ENCODE peak calls at places on chromosomes 11 and 22, in seven cellular contexts. Z is neuronal stem cell; I is A549; B is cardiac muscle cell; T is IMR-90; A is CD8-positive, alpha-beta T cell; K is suprapubic skin. W is an unnamed sample.

GRCh38 chr22:39738746-39739145 is 154.8 kb downstream of the ENTHD1 start:
- DNase-seq in Z (no peak), K (no peak), I (no peak), B (peak), T (peak), A (no peak), W (no peak)

GRCh38 chr22:35150163-35151107 is 84.5 kb downstream of the ISX start:
- DNase-seq in I (peak), A (peak), B (peak), T (peak), K (peak), Z (peak), W (peak)

GRCh38 chr11:112320668-112321067 is 60.0 kb upstream of the PLET1 start:
- DNase-seq in I (no peak), B (peak), T (peak), Z (no peak), K (no peak), A (no peak), W (no peak)

GRCh38 chr22:46663436-46664100 is 43.4 kb downstream of the GRAMD4 start:
- DNase-seq in Z (no peak), T (no peak), I (no peak), K (no peak), B (no peak), A (peak), W (no peak)

GRCh38 chr11:45384711-45385241 is 98.6 kb upstream of the SYT13 start:
- DNase-seq in Z (peak), K (peak), T (no peak), I (no peak), B (no peak), A (no peak), W (no peak)

GRCh38 chr22:50532353-50532700 is 2.5 kb upstream of the TYMP start:
- DNase-seq in T (no peak), Z (no peak), I (no peak), A (peak), B (no peak), K (no peak), W (no peak)

GRCh38 chr11:65411681-65412070 is 10.9 kb upstream of the NEAT1 start:
- DNase-seq in I (no peak), K (peak), T (no peak), Z (no peak), A (no peak), B (no peak), W (no peak)

GRCh38 chr11:34830035-34830434 is 86.1 kb downstream of the APIP start:
- DNase-seq in K (no peak), Z (no peak), I (no peak), A (no peak), T (no peak), B (no peak), W (no peak)

GRCh38 chr22:34508797-34509196 is 557.2 kb upstream of the ISX start:
- DNase-seq in I (no peak), T (no peak), K (no peak), Z (no peak), A (no peak), B (no peak), W (no peak)

GRCh38 chr11:107898270-107898669 is 30.0 kb upstream of the RAB39A start:
- DNase-seq in T (peak), B (peak), K (no peak), A (no peak), I (peak), Z (peak), W (peak)

GRCh38 chr11:33539659-33540249 is 160.9 kb downstream of the C11orf91 start:
- DNase-seq in I (no peak), T (no peak), K (no peak), Z (no peak), B (no peak), A (no peak), W (no peak)

GRCh38 chr11:127616171-127616570 is 615.6 kb upstream of the KIRREL3 start:
- DNase-seq in Z (no peak), K (no peak), I (no peak), B (no peak), T (no peak), A (no peak), W (no peak)

GRCh38 chr11:116525961-116526495 is 246.8 kb downstream of the BUD13 start:
- DNase-seq in K (no peak), Z (no peak), T (no peak), I (no peak), A (no peak), B (no peak), W (no peak)

GRCh38 chr11:110837535-110838127 is 125.4 kb upstream of the ARHGAP20 start:
- DNase-seq in A (no peak), I (no peak), B (peak), K (no peak), T (no peak), Z (no peak), W (no peak)

GRCh38 chr11:2837096-2837601 is 48.4 kb downstream of the CDKN1C start:
- DNase-seq in B (peak), K (peak), T (peak), A (no peak), Z (peak), I (peak), W (no peak)

GRCh38 chr11:102924851-102925380 is 30.6 kb downstream of the MMP13 start:
- DNase-seq in A (no peak), I (no peak), Z (no peak), T (no peak), K (no peak), B (no peak), W (no peak)

DNA sequence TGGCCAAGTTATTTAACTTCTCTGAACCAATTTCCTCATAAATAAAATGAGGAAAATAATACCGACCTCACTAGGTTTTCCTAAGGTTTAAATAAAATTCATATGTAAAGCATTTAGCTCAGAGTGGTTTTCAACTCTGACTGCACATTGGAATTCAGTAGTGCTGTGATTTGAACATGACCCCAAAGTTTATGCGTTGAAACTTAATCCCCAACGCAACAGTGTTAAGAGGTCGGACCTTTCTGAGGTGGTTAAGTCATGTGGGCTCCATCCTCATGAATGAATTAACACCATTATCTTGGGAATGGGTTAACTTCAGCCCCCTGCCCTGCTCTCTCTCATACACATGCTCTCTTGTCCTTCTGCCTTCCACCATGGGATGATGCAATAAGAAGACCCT is 322.2 kb downstream of the AASDHPPT start:
- DNase-seq in I (no peak), B (no peak), Z (no peak), A (no peak), T (peak), K (no peak), W (no peak)
- H3K27ac ChIP-seq in I (peak), B (no peak), Z (no peak), A (no peak), T (peak), K (no peak), W (no peak)

GRCh38 chr11:58524232-58525036 is 16.5 kb upstream of the OR5B21 start:
- DNase-seq in A (peak), I (peak), K (peak), Z (peak), B (peak), T (peak), W (peak)

GRCh38 chr11:58530236-58530635 is 22.3 kb upstream of the OR5B21 start:
- DNase-seq in I (no peak), T (no peak), B (no peak), Z (no peak), K (no peak), A (peak), W (no peak)

GRCh38 chr11:58527429-58527828 is 19.5 kb upstream of the OR5B21 start:
- DNase-seq in K (no peak), T (no peak), I (no peak), B (no peak), Z (no peak), A (no peak), W (no peak)

GRCh38 chr11:58525037-58525614 is 17.2 kb upstream of the OR5B21 start:
- DNase-seq in Z (no peak), B (peak), T (no peak), I (no peak), K (no peak), A (peak), W (peak)
- H3K4me3 ChIP-seq in Z (no peak), B (no peak), T (no peak), I (no peak), K (no peak), A (peak), W (peak)

GRCh38 chr11:94117197-94117574 is 11.5 kb upstream of the PANX1 start:
- DNase-seq in I (no peak), T (no peak), Z (no peak), K (no peak), B (no peak), A (no peak), W (no peak)

GRCh38 chr11:94107363-94107762 is 21.3 kb upstream of the PANX1 start:
- DNase-seq in B (peak), I (no peak), A (no peak), T (no peak), K (no peak), Z (no peak), W (no peak)

GRCh38 chr11:94111660-94112059 is 17.0 kb upstream of the PANX1 start:
- DNase-seq in Z (no peak), T (no peak), B (no peak), I (no peak), A (no peak), K (no peak), W (no peak)

GRCh38 chr11:94111241-94111640 is 17.4 kb upstream of the PANX1 start:
- DNase-seq in B (no peak), T (no peak), K (no peak), I (no peak), A (no peak), Z (no peak), W (no peak)

GRCh38 chr11:94112182-94112960 is 16.3 kb upstream of the PANX1 start:
- DNase-seq in T (no peak), K (no peak), I (no peak), Z (no peak), B (peak), A (no peak), W (no peak)
- H3K27ac ChIP-seq in T (no peak), K (no peak), I (no peak), Z (no peak), B (no peak), A (no peak), W (no peak)

DNA sequence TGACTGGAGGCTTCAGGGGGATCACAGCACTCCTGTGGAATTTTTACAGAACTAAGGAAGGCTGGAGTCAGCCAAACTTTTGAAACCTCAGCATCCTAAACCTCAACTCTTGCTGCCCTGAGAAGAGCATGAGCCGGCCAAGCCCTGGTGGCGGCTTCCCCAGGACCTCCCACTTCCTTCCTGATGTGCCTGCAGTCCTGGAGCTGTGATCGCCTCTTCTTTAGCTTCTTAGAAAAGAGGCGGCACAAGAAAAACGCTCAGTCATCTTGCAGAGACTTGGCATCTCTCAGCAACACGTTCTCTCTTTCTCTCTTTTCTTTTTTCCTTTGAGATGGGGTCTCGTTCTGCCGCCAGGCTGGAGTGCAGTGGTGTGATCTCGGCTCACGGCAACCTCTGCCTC is 40.4 kb upstream of the AMPD3 start:
- DNase-seq in K (no peak), A (no peak), I (no peak), Z (no peak), T (peak), B (peak), W (no peak)
- H3K4me3 ChIP-seq in K (no peak), A (no peak), I (no peak), Z (no peak), T (no peak), B (no peak), W (no peak)

DNA sequence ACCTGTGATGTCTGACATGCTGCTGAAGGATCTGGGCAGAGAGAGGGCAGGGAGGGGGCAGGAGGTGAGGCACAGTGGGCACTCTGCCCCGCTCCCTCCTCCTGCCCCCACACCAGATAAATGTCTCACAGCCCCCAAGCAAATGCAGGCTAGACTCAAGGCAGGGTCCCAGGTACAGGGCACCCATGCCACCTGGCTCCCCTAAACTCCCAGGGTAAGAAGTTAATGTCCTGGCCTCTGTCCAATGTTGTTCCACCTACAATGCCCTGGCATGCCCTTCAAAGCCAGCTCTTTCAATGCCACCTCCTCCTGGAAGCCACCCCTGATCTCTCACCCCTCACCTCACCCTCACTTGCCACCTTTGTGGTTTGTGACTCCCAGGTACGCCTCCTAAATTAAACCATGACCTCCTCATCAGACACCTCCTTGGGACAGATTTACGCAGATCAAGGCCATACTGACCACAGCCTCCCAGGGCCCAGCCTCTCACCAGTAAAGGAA is 16.0 kb downstream of the CARD10 start:
- DNase-seq in T (no peak), K (no peak), I (no peak), A (no peak), B (no peak), Z (no peak), W (no peak)
- H3K27ac ChIP-seq in T (no peak), K (no peak), I (peak), A (no peak), B (no peak), Z (no peak), W (no peak)

DNA sequence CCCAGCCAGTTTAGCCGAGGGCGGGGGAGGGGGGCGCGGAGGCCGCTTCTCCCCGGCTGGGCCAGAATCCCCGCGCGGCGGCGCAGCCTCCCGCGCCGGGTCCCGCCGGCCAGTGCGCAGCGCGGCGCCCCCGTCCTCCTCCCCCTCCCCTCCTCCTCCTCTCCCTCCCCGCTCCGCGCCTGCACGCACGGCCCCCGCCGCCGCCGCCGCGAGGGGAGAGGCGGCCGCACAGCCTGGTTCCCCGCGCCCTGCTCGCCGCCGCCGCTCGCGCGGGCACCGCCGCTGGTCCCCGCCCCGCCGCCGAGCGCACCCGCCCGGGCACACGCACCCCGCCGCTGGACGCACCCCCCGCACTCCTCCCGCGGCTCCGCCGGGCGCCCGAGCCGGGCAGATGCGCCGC is at the start of gene FLRT1:
- DNase-seq in B (no peak), T (no peak), Z (no peak), I (no peak), A (no peak), K (no peak), W (no peak)
- H3K4me3 ChIP-seq in B (peak), T (peak), Z (peak), I (peak), A (no peak), K (peak), W (no peak)

GRCh38 chr11:134038897-134039470 is 29.9 kb upstream of the JAM3 start:
- DNase-seq in I (no peak), K (no peak), Z (no peak), B (no peak), A (no peak), T (peak), W (no peak)

GRCh38 chr11:134041791-134042696 is 26.8 kb upstream of the JAM3 start:
- DNase-seq in B (no peak), Z (no peak), T (no peak), A (no peak), I (no peak), K (no peak), W (no peak)

GRCh38 chr11:134040386-134041297 is 28.2 kb upstream of the JAM3 start:
- DNase-seq in B (no peak), I (no peak), K (no peak), Z (no peak), A (no peak), T (peak), W (no peak)

GRCh38 chr11:134039726-134040385 is 29.0 kb upstream of the JAM3 start:
- DNase-seq in A (no peak), Z (no peak), I (no peak), K (no peak), T (no peak), B (no peak), W (no peak)

GRCh38 chr11:134041349-134041748 is 27.5 kb upstream of the JAM3 start:
- DNase-seq in B (no peak), I (no peak), Z (no peak), K (no peak), A (no peak), T (no peak), W (no peak)
- H3K27ac ChIP-seq in B (peak), I (no peak), Z (no peak), K (peak), A (no peak), T (no peak), W (no peak)

DNA sequence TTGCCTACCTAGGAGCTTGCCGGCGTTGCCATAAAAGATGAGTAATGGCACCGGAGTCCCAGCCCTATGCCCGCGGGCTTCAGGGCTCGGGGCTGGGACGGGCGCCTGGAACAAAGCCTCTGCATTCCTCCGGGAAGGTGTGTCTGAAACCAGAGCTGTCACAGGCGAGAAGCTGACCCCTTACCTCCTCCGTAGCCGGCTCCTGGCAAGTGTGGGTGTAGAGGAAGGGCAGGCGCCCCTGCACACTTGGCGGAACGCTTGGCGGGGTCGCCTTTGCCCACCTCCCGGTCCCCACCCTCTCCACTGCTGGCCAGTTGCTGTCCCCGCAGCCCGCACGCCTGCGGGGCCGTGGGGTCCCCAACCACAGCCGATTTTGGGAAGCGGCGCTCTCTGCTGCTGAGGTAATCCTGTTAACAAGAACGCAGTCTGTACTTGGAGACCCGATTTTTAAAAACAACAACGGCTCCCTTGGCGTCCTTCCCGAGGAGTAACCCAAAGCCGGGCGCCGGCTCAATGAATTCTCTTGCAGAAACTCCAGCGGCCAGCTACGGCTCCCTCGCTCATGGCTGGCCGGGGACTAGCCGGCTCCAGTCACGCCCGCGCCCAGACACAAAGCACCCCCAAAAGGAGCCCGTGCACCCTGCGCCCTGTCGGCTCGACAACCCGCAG is 89.3 kb downstream of the PLEKHA7 start:
- DNase-seq in B (peak), A (no peak), I (peak), K (peak), T (no peak), Z (peak), W (no peak)
- H3K4me3 ChIP-seq in B (peak), A (no peak), I (peak), K (peak), T (no peak), Z (peak), W (no peak)